ENCODE peak calls at places on chromosome 4, in ten cellular contexts. H, G, S, J, O, R, Z, Y, P and W are unnamed samples.

GRCh38 chr4:89273741-89274141 is 33.9 kb downstream of the GPRIN3 start:
- DNase-seq in H (no peak), G (no peak), S (no peak), J (no peak), O (no peak), R (no peak), Z (no peak), Y (no peak), P (no peak), W (no peak)

GRCh38 chr4:16206848-16207247 is 19.4 kb downstream of the TAPT1 start:
- DNase-seq in H (no peak), G (no peak), S (no peak), J (peak; percentile 59), O (no peak), R (no peak), Z (peak; percentile 20), Y (no peak), P (no peak), W (no peak)

GRCh38 chr4:22720091-22720490 is 27.4 kb downstream of the GBA3 start:
- DNase-seq in H (peak; percentile 60), G (peak; percentile 69), S (no peak), J (no peak), O (peak; percentile 39), R (no peak), Z (no peak), Y (no peak), P (no peak), W (no peak)

GRCh38 chr4:185642907-185643306 is 107.6 kb upstream of the PDLIM3 start:
- DNase-seq in H (no peak), G (no peak), S (no peak), J (no peak), O (no peak), R (no peak), Z (no peak), Y (no peak), P (no peak), W (no peak)

GRCh38 chr4:112082954-112083586 is 62.2 kb upstream of the FAM241A start:
- DNase-seq in H (peak; percentile 77), G (peak; percentile 93), S (peak; percentile 99), J (no peak), O (peak; percentile 19), R (no peak), Z (peak; percentile 68), Y (no peak), P (peak; percentile 96), W (no peak)

GRCh38 chr4:116016201-116016600 is 902.8 kb upstream of the NDST4 start:
- DNase-seq in H (peak; percentile 18), G (peak; percentile 70), S (no peak), J (no peak), O (peak; percentile 34), R (no peak), Z (peak; percentile 58), Y (no peak), P (peak; percentile 18), W (no peak)

GRCh38 chr4:152009046-152009445 is 248.2 kb upstream of the GATB start:
- DNase-seq in H (no peak), G (peak; percentile 15), S (no peak), J (no peak), O (no peak), R (no peak), Z (no peak), Y (no peak), P (no peak), W (no peak)

GRCh38 chr4:56400560-56400959 is 13.3 kb upstream of the AASDH start:
- DNase-seq in H (no peak), G (no peak), S (no peak), J (no peak), O (no peak), R (peak; percentile 43), Z (no peak), Y (no peak), P (no peak), W (no peak)

GRCh38 chr4:73518340-73518739 is 36.8 kb downstream of the AFM start:
- DNase-seq in H (no peak), G (no peak), S (no peak), J (no peak), O (no peak), R (no peak), Z (no peak), Y (no peak), P (no peak), W (no peak)

GRCh38 chr4:40728341-40728740 is 21.4 kb upstream of the NSUN7 start:
- DNase-seq in H (no peak), G (no peak), S (no peak), J (no peak), O (no peak), R (no peak), Z (no peak), Y (no peak), P (no peak), W (no peak)

GRCh38 chr4:98691588-98691987 is 33.2 kb upstream of the TSPAN5 start:
- DNase-seq in H (no peak), G (no peak), S (no peak), J (no peak), O (no peak), R (no peak), Z (no peak), Y (no peak), P (no peak), W (no peak)

GRCh38 chr4:5955201-5955821 is 62.4 kb upstream of the CRMP1 start:
- DNase-seq in H (no peak), G (no peak), S (peak; percentile 16), J (peak; percentile 73), O (no peak), R (peak; percentile 61), Z (no peak), Y (no peak), P (no peak), W (peak; percentile 68)

GRCh38 chr4:140095694-140096482 is 58.1 kb downstream of the MAML3 start:
- DNase-seq in H (peak; percentile 97), G (peak; percentile 100), S (peak; percentile 95), J (peak; percentile 81), O (peak; percentile 53), R (no peak), Z (peak; percentile 92), Y (peak; percentile 86), P (peak; percentile 62), W (no peak)

DNA sequence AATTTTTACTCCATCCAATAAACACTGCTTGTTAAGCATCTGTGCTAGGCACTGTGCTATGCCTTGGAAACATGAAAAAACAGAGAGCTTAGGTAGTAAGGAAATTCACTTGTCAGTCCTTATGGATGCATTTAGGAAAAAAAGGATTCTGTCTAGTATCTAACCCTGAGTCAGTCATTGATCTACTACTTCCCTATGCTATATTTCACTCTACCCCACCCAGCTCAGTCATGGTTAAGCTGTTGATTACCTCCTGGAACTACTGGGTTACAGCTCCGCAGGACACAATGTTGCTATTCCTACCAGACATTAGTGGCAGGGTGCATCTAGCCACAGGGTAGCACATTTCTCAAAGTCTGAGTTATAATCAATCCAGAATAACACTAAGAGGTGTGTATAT is 2.9 kb upstream of the USP53 start:
- DNase-seq in H (no peak), G (no peak), S (no peak), J (no peak), O (no peak), R (no peak), Z (peak; percentile 22), Y (no peak), P (peak; percentile 44), W (no peak)
- H3K9ac ChIP-seq in H (no peak overlapping the region), G (peak overlapping the region; percentile 54), S (no peak overlapping the region), J (no peak overlapping the region), O (peak overlapping the region; percentile 76), R (no peak overlapping the region), Z (peak overlapping the region; percentile 59), Y (no peak overlapping the region), P (peak overlapping the region; percentile 51), W (no peak overlapping the region)

GRCh38 chr4:104971458-104971857 is 175.2 kb upstream of the TET2 start:
- DNase-seq in H (peak; percentile 5), G (no peak), S (no peak), J (no peak), O (no peak), R (no peak), Z (no peak), Y (no peak), P (no peak), W (no peak)
- H3K9ac ChIP-seq in H (no peak overlapping the region), G (no peak overlapping the region), S (no peak overlapping the region), J (no peak overlapping the region), O (no peak overlapping the region), R (no peak overlapping the region), Z (no peak overlapping the region), Y (no peak overlapping the region), P (no peak overlapping the region), W (no peak overlapping the region)

GRCh38 chr4:123546661-123547060 is 150.1 kb downstream of the SPRY1 start:
- DNase-seq in H (no peak), G (no peak), S (no peak), J (no peak), O (no peak), R (no peak), Z (no peak), Y (no peak), P (no peak), W (no peak)

GRCh38 chr4:123547167-123547817 is 150.7 kb downstream of the SPRY1 start:
- DNase-seq in H (no peak), G (no peak), S (no peak), J (peak; percentile 93), O (no peak), R (peak; percentile 93), Z (no peak), Y (no peak), P (no peak), W (peak; percentile 88)

GRCh38 chr4:123547818-123548200 is 151.2 kb downstream of the SPRY1 start:
- DNase-seq in H (no peak), G (no peak), S (no peak), J (no peak), O (no peak), R (no peak), Z (no peak), Y (no peak), P (no peak), W (no peak)

GRCh38 chr4:123545569-123546122 is 149.1 kb downstream of the SPRY1 start:
- DNase-seq in H (no peak), G (peak; percentile 4), S (no peak), J (no peak), O (no peak), R (no peak), Z (no peak), Y (no peak), P (no peak), W (no peak)

DNA sequence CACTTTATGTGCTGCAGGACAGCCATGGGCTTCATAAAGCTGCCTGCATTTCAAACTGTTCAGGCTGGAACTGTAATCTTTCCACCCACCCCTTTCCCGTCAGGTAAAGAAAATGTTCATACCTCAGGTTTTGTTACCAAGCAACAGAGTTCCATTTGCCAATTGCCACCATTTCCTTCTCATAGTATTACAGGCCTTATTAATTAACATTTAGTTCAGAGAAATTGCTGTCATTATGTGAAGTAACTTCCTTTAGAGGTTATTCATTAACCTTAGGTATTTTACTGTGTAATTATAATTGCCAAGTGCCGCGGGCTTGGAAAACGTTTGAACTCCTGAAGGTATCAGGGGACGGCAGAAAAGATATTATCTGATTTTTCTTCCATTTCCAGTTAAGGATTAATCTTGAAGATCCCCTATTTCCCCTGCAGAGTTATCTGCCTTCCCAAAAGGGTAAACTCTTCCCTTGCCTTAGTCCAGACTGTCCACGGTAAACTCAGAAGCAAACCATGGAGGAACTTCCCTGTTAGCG is 149.6 kb downstream of the SPRY1 start:
- DNase-seq in H (no peak), G (no peak), S (no peak), J (no peak), O (no peak), R (no peak), Z (no peak), Y (no peak), P (no peak), W (no peak)
- H3K9ac ChIP-seq in H (no peak overlapping the region), G (no peak overlapping the region), S (no peak overlapping the region), J (no peak overlapping the region), O (no peak overlapping the region), R (no peak overlapping the region), Z (no peak overlapping the region), Y (no peak overlapping the region), P (no peak overlapping the region), W (no peak overlapping the region)

GRCh38 chr4:3082915-3083515 is 8.5 kb downstream of the HTT start:
- DNase-seq in H (no peak), G (no peak), S (no peak), J (no peak), O (no peak), R (no peak), Z (no peak), Y (no peak), P (no peak), W (no peak)
- H3K9ac ChIP-seq in H (no peak overlapping the region), G (no peak overlapping the region), S (no peak overlapping the region), J (no peak overlapping the region), O (no peak overlapping the region), R (no peak overlapping the region), Z (no peak overlapping the region), Y (no peak overlapping the region), P (no peak overlapping the region), W (no peak overlapping the region)